ENCODE peak calls at places on chromosomes 12 and 14, in six cellular contexts. One of them, this sample, is unnamed.

GRCh38 chr12:108854055-108854452 is 3.3 kb downstream of the SSH1 start:
- DNase-seq in CD4-positive, alpha-beta T cell: no peak
- DNase-seq in SW480: no peak
- DNase-seq in ELF-1: peak
- DNase-seq in NCI-H2029 treated with DMSO at 0.1 percent for 48 hours: no peak
- DNase-seq in astrocyte of the cerebellum: peak
- DNase-seq in this sample: no peak

GRCh38 chr12:47218191-47218654 is 138.5 kb upstream of the AMIGO2 start:
- DNase-seq in CD4-positive, alpha-beta T cell: no peak
- DNase-seq in SW480: no peak
- DNase-seq in ELF-1: no peak
- DNase-seq in NCI-H2029 treated with DMSO at 0.1 percent for 48 hours: no peak
- DNase-seq in astrocyte of the cerebellum: no peak
- DNase-seq in this sample: no peak

GRCh38 chr12:47954467-47955045 is 8.8 kb upstream of the TMEM106C start:
- DNase-seq in CD4-positive, alpha-beta T cell: no peak
- DNase-seq in SW480: no peak
- DNase-seq in ELF-1: peak
- DNase-seq in NCI-H2029 treated with DMSO at 0.1 percent for 48 hours: no peak
- DNase-seq in astrocyte of the cerebellum: no peak
- DNase-seq in this sample: no peak

GRCh38 chr12:26940820-26941219 is 2.5 kb downstream of the FGFR1OP2 start:
- DNase-seq in CD4-positive, alpha-beta T cell: no peak
- DNase-seq in SW480: no peak
- DNase-seq in ELF-1: no peak
- DNase-seq in NCI-H2029 treated with DMSO at 0.1 percent for 48 hours: no peak
- DNase-seq in astrocyte of the cerebellum: no peak
- DNase-seq in this sample: no peak

GRCh38 chr12:66065623-66066022 is 64.9 kb downstream of the LLPH start:
- DNase-seq in CD4-positive, alpha-beta T cell: no peak
- DNase-seq in SW480: no peak
- DNase-seq in ELF-1: no peak
- DNase-seq in NCI-H2029 treated with DMSO at 0.1 percent for 48 hours: no peak
- DNase-seq in astrocyte of the cerebellum: peak
- DNase-seq in this sample: no peak

GRCh38 chr12:62434504-62435336 is 31.9 kb upstream of the MON2 start:
- DNase-seq in CD4-positive, alpha-beta T cell: no peak
- DNase-seq in SW480: no peak
- DNase-seq in ELF-1: peak
- DNase-seq in NCI-H2029 treated with DMSO at 0.1 percent for 48 hours: peak
- DNase-seq in astrocyte of the cerebellum: no peak
- DNase-seq in this sample: peak

GRCh38 chr12:110694330-110694891 is 5.5 kb upstream of the HVCN1 start:
- DNase-seq in CD4-positive, alpha-beta T cell: no peak
- DNase-seq in SW480: no peak
- DNase-seq in ELF-1: no peak
- DNase-seq in NCI-H2029 treated with DMSO at 0.1 percent for 48 hours: no peak
- DNase-seq in astrocyte of the cerebellum: no peak
- DNase-seq in this sample: no peak

GRCh38 chr12:67758119-67758873 is 109.8 kb downstream of the DYRK2 start:
- DNase-seq in CD4-positive, alpha-beta T cell: no peak
- DNase-seq in SW480: no peak
- DNase-seq in ELF-1: no peak
- DNase-seq in NCI-H2029 treated with DMSO at 0.1 percent for 48 hours: no peak
- DNase-seq in astrocyte of the cerebellum: no peak
- DNase-seq in this sample: no peak

GRCh38 chr12:45648070-45648469 is 81.4 kb upstream of the ARID2 start:
- DNase-seq in CD4-positive, alpha-beta T cell: no peak
- DNase-seq in SW480: peak
- DNase-seq in ELF-1: no peak
- DNase-seq in NCI-H2029 treated with DMSO at 0.1 percent for 48 hours: no peak
- DNase-seq in astrocyte of the cerebellum: no peak
- DNase-seq in this sample: no peak

GRCh38 chr14:99538275-99538674 is 57.1 kb downstream of the CCNK start:
- DNase-seq in CD4-positive, alpha-beta T cell: no peak
- DNase-seq in SW480: no peak
- DNase-seq in ELF-1: no peak
- DNase-seq in NCI-H2029 treated with DMSO at 0.1 percent for 48 hours: no peak
- DNase-seq in astrocyte of the cerebellum: no peak
- DNase-seq in this sample: peak

GRCh38 chr12:1575287-1575798 is 19.0 kb downstream of the FBXL14 start:
- DNase-seq in CD4-positive, alpha-beta T cell: no peak
- DNase-seq in SW480: no peak
- DNase-seq in ELF-1: no peak
- DNase-seq in NCI-H2029 treated with DMSO at 0.1 percent for 48 hours: no peak
- DNase-seq in astrocyte of the cerebellum: no peak
- DNase-seq in this sample: peak

GRCh38 chr12:123801573-123802178 is 39.6 kb downstream of the DNAH10 start:
- DNase-seq in CD4-positive, alpha-beta T cell: no peak
- DNase-seq in SW480: peak
- DNase-seq in ELF-1: no peak
- DNase-seq in NCI-H2029 treated with DMSO at 0.1 percent for 48 hours: no peak
- DNase-seq in astrocyte of the cerebellum: peak
- DNase-seq in this sample: no peak

GRCh38 chr14:99331796-99332195 is 59.8 kb upstream of the BCL11B start:
- DNase-seq in CD4-positive, alpha-beta T cell: no peak
- DNase-seq in SW480: no peak
- DNase-seq in ELF-1: no peak
- DNase-seq in NCI-H2029 treated with DMSO at 0.1 percent for 48 hours: no peak
- DNase-seq in astrocyte of the cerebellum: no peak
- DNase-seq in this sample: no peak

GRCh38 chr14:104285483-104285790 is 147.1 kb downstream of the KIF26A start:
- DNase-seq in CD4-positive, alpha-beta T cell: no peak
- DNase-seq in SW480: no peak
- DNase-seq in ELF-1: no peak
- DNase-seq in NCI-H2029 treated with DMSO at 0.1 percent for 48 hours: no peak
- DNase-seq in astrocyte of the cerebellum: no peak
- DNase-seq in this sample: peak

GRCh38 chr12:30098677-30099076 is 314.9 kb upstream of the TMTC1 start:
- DNase-seq in CD4-positive, alpha-beta T cell: no peak
- DNase-seq in SW480: no peak
- DNase-seq in ELF-1: peak
- DNase-seq in NCI-H2029 treated with DMSO at 0.1 percent for 48 hours: no peak
- DNase-seq in astrocyte of the cerebellum: no peak
- DNase-seq in this sample: no peak

GRCh38 chr12:70985850-70986249 is 65.3 kb upstream of the PTPRR start:
- DNase-seq in CD4-positive, alpha-beta T cell: no peak
- DNase-seq in SW480: no peak
- DNase-seq in ELF-1: no peak
- DNase-seq in NCI-H2029 treated with DMSO at 0.1 percent for 48 hours: no peak
- DNase-seq in astrocyte of the cerebellum: no peak
- DNase-seq in this sample: no peak